ENCODE peak calls at places on chromosome 5, in four cellular contexts. Z, J, V and W are unnamed samples.

GRCh38 chr5:95959964-95960801 is 1.5 kb downstream of the ELL2 start:
- DNase-seq in V (no peak), Z (peak), J (no peak), W (peak)

GRCh38 chr5:6291961-6292360 is 86.4 kb downstream of the MED10 start:
- DNase-seq in Z (peak), V (no peak), J (no peak), W (peak)

GRCh38 chr5:120464627-120465280 is 654 bp downstream of the PRR16 start:
- DNase-seq in Z (peak), V (no peak), J (peak), W (no peak)

GRCh38 chr5:151016700-151017099 is 3.7 kb upstream of the GPX3 start:
- DNase-seq in J (no peak), Z (peak), V (no peak), W (no peak)

GRCh38 chr5:75239681-75240080 is 3.0 kb upstream of the ANKRD31 start:
- DNase-seq in V (no peak), J (no peak), Z (no peak), W (no peak)

GRCh38 chr5:61675015-61675692 is 343.1 kb downstream of the ZSWIM6 start:
- DNase-seq in V (no peak), Z (peak), J (no peak), W (no peak)

GRCh38 chr5:38424237-38425080 is 132.0 kb downstream of the LIFR start:
- DNase-seq in Z (no peak), V (no peak), J (no peak), W (no peak)

GRCh38 chr5:372911-373709 is 51.6 kb downstream of the AHRR start:
- DNase-seq in V (no peak), J (peak), Z (peak), W (peak)

GRCh38 chr5:67672633-67673032 is 476.0 kb upstream of the CD180 start:
- DNase-seq in J (no peak), Z (no peak), V (no peak), W (no peak)

GRCh38 chr5:35035271-35035670 is 12.5 kb downstream of the AGXT2 start:
- DNase-seq in V (no peak), J (no peak), Z (no peak), W (no peak)

GRCh38 chr5:149886060-149886459 is 58.5 kb downstream of the PDE6A start:
- DNase-seq in V (no peak), J (no peak), Z (no peak), W (no peak)

GRCh38 chr5:144484124-144484897 is 313.6 kb downstream of the KCTD16 start:
- DNase-seq in V (peak), Z (no peak), J (no peak), W (no peak)

GRCh38 chr5:40932766-40933165 is 23.5 kb downstream of the C7 start:
- DNase-seq in Z (no peak), J (no peak), V (no peak), W (no peak)

GRCh38 chr5:42302186-42302585 is 121.1 kb upstream of the GHR start:
- DNase-seq in V (no peak), J (no peak), Z (no peak), W (no peak)

GRCh38 chr5:102749416-102750021 is 5.6 kb upstream of the PAM start:
- DNase-seq in Z (no peak), J (no peak), V (no peak), W (no peak)

GRCh38 chr5:174354571-174354970 is 309.1 kb downstream of the NSG2 start:
- DNase-seq in J (no peak), V (no peak), Z (peak), W (no peak)

GRCh38 chr5:73376618-73377170 is 71.9 kb downstream of the FOXD1 start:
- DNase-seq in V (no peak), Z (no peak), J (no peak), W (no peak)

GRCh38 chr5:126811515-126812198 is 34.7 kb downstream of the LMNB1 start:
- DNase-seq in Z (peak), V (no peak), J (no peak), W (peak)

GRCh38 chr5:37833990-37834389 is 5.9 kb downstream of the GDNF start:
- DNase-seq in J (no peak), Z (no peak), V (no peak), W (no peak)

GRCh38 chr5:62937661-62938558 is 359.3 kb downstream of the LRRC70 start:
- DNase-seq in J (peak), V (peak), Z (no peak), W (no peak)

GRCh38 chr5:110823571-110823970 is 84.8 kb downstream of the SLC25A46 start:
- DNase-seq in J (no peak), V (no peak), Z (no peak), W (no peak)

GRCh38 chr5:15008476-15008875 is 136.9 kb upstream of the ANKH start:
- DNase-seq in J (peak), V (peak), Z (peak), W (no peak)

GRCh38 chr5:132463808-132464154 is 26.8 kb downstream of the IRF1 start:
- DNase-seq in Z (no peak), V (no peak), J (no peak), W (no peak)

GRCh38 chr5:159509002-159509660 is 178.8 kb upstream of the IL12B start:
- DNase-seq in J (no peak), V (no peak), Z (no peak), W (no peak)

GRCh38 chr5:155726267-155726666 is 600.7 kb upstream of the SGCD start:
- DNase-seq in Z (peak), V (no peak), J (no peak), W (no peak)

GRCh38 chr5:155728146-155728856 is 598.7 kb upstream of the SGCD start:
- DNase-seq in V (no peak), Z (no peak), J (no peak), W (no peak)

GRCh38 chr5:155732587-155733376 is 594.2 kb upstream of the SGCD start:
- DNase-seq in V (no peak), J (no peak), Z (no peak), W (no peak)

GRCh38 chr5:155727512-155728145 is 599.3 kb upstream of the SGCD start:
- DNase-seq in V (no peak), J (no peak), Z (no peak), W (no peak)

DNA sequence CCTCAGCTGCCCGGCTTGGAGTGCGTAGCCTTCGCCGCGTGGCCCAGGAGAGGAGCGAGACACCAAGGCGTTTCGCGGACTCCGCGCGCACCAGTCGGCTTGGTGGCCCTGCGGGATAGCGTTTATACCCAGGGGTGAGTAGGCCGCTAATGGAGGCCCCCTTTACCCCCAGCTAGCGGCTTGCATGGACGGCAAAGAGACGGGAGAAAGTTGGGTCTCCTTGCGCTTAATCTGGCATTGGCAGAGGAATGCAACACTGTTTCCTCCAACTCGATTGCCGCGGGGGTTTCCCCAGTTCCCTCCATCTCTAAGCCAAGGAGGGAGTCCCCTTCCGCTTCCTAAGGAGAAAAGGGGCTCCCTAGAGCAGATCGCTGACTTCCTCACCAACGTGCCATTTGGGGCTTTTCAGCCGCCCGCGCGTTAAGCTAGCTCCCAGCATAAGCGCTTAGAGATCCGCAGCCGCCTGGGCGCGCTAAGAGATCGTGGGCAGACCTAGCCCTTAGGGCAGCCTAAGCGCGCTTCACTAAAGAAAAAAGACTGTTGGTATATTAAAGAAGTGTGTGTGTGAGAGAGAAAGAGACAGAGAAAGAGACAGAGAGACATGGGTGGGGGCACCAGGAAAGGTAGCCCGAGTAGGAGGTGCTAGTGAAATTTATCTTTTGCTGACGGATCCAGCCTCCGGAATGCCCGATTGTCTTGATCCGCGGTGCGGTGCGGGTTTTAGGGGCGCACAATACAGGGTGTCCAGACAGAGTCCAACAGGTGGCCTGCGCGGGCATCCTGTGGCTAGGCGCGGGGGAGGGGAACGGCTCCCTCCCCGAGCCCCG is 597.9 kb upstream of the SGCD start:
- DNase-seq in Z (no peak), V (no peak), J (no peak), W (no peak)
- H3K4me3 ChIP-seq in Z (no peak), V (peak), J (no peak), W (no peak)

DNA sequence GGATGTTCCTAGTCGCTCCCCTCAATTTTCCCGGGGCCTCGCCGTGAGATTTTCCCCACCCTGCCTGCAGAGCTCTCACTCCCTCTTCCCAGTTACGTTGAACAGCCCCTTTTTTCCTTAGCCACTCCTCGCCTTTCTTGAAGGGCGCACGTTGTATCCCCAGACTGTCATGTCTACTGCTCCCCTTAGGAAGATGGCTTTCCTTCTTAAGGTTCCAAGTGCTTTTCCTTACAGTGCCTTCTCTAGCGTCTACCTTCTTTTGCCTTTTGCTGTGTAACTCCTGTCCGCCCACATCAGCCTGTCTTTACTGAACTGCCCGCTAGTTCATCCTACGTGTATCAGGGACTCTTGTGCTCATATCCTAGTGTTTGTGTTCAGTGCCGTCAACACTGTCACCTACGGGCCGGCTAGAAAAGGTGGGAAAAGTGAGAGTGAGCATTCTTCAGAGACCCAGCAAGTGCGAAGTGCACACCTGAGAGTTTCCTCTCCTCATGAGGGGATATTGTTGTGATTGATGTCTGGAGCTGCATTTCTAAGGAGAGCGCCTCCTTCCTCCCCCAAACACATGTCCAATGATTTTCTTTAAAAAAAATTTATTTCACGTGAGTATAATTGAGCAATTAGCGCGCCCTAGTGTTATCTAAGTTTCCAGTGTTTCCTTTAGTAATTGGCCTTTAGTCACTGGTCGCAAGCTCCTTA is 764 bp downstream of the CAMLG start:
- DNase-seq in J (no peak), Z (peak), V (no peak), W (peak)
- TF ChIP-seq CTCF in J (no peak), Z (peak), V (no peak), W (peak)

DNA sequence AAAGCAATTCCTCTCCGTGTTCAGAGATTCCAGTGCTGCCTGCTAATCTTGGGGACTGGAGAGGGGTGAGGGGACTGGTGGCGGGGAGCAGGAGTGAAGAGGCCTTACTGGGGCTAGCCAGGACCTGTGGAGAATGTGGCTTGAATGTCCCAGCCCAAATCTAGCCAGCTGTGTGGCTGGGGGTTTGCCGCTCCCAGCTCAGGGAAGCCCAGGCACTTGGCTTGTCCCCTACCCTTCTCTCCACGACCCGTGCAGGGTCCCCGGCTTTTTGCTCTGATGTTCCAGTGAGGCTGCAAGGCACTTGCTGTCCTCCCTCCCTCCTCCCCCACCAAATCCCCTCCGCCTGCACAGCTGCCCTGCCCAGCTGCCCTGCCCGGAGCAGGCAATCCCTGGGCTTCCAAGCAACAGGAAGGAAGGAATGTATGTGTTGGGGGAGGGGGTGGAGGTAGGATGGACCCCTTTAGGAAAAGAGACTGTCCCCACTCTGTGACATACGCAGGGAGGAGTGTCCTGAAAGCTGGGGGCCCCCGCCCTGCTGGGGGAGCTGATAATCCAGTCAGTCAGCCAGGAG is 2.6 kb downstream of the N4BP3 start:
- DNase-seq in J (no peak), V (no peak), Z (no peak), W (no peak)
- H3K4me3 ChIP-seq in J (peak), V (no peak), Z (no peak), W (peak)

GRCh38 chr5:121630402-121630801 is 221.3 kb upstream of the FTMT start:
- DNase-seq in Z (no peak), J (no peak), V (no peak), W (no peak)
- TF ChIP-seq CTCF in Z (no peak), J (no peak), V (peak), W (no peak)

GRCh38 chr5:124740055-124740454 is 6.4 kb downstream of the ZNF608 start:
- DNase-seq in J (no peak), Z (no peak), V (no peak), W (no peak)

GRCh38 chr5:124742983-124743533 is 3.4 kb downstream of the ZNF608 start:
- DNase-seq in V (peak), Z (no peak), J (peak), W (peak)

GRCh38 chr5:124741711-124742496 is 4.5 kb downstream of the ZNF608 start:
- DNase-seq in J (no peak), Z (no peak), V (peak), W (no peak)

GRCh38 chr5:124742521-124742920 is 3.9 kb downstream of the ZNF608 start:
- DNase-seq in Z (no peak), J (no peak), V (no peak), W (no peak)

GRCh38 chr5:124740991-124741583 is 5.4 kb downstream of the ZNF608 start:
- DNase-seq in J (no peak), V (no peak), Z (no peak), W (peak)
- H3K4me3 ChIP-seq in J (no peak), V (peak), Z (no peak), W (peak)

GRCh38 chr5:172770675-172771438 is at the start of gene DUSP1:
- DNase-seq in Z (peak), J (peak), V (no peak), W (peak)
- TF ChIP-seq CTCF in Z (peak), J (no peak), V (no peak), W (peak)

GRCh38 chr5:155729684-155730059 is 597.3 kb upstream of the SGCD start:
- DNase-seq in J (no peak), Z (no peak), V (no peak), W (no peak)
- H3K4me3 ChIP-seq in J (no peak), Z (no peak), V (no peak), W (no peak)

GRCh38 chr5:142915840-142916424 is 145.8 kb downstream of the ARHGAP26 start:
- DNase-seq in Z (peak), V (no peak), J (no peak), W (peak)
- TF ChIP-seq CTCF in Z (peak), V (peak), J (no peak), W (peak)

GRCh38 chr5:119357815-119358559 is 2.2 kb downstream of the TNFAIP8 start:
- DNase-seq in V (no peak), J (no peak), Z (no peak), W (no peak)
- H3K4me3 ChIP-seq in V (no peak), J (no peak), Z (peak), W (peak)